ENCODE peak calls at places on chromosomes 16 and 17, in seven cellular contexts. F is neuronal stem cell, A is trophoblast cell, U is H1, G is H9, K is IMR-90, S is mesendoderm. D is an unnamed sample.

GRCh38 chr16:66925322-66925840 is at the start of gene RRAD:
- DNase-seq in G (peak; percentile 47), S (peak; percentile 19), K (peak; percentile 44), A (peak; percentile 90), F (no peak), U (peak; percentile 67), D (peak; percentile 86)

GRCh38 chr16:3974751-3975150 is 94.2 kb upstream of the CREBBP start:
- DNase-seq in A (no peak), G (no peak), U (no peak), S (peak; percentile 21), F (no peak), K (no peak), D (no peak)

GRCh38 chr17:30278032-30278431 is 13.7 kb downstream of the BLMH start:
- DNase-seq in U (no peak), F (peak; percentile 18), S (peak; percentile 39), K (peak; percentile 69), A (peak; percentile 23), G (no peak), D (peak; percentile 54)

GRCh38 chr17:49723423-49723822 is 15.7 kb upstream of the SLC35B1 start:
- DNase-seq in U (no peak), F (no peak), G (no peak), S (no peak), K (no peak), A (no peak), D (no peak)

GRCh38 chr17:81392909-81393654 is 2.2 kb upstream of the BAHCC1 start:
- DNase-seq in K (no peak), U (peak; percentile 77), F (no peak), G (no peak), A (no peak), S (peak; percentile 54), D (no peak)

GRCh38 chr17:76266244-76266938 is 1.2 kb downstream of the UBALD2 start:
- DNase-seq in K (peak; percentile 30), S (peak; percentile 79), F (no peak), A (no peak), G (no peak), U (no peak), D (peak; percentile 58)

GRCh38 chr17:8345951-8346665 is 6.5 kb downstream of the ODF4 start:
- DNase-seq in F (no peak), K (no peak), G (no peak), A (no peak), S (peak; percentile 27), U (no peak), D (no peak)

GRCh38 chr16:48426244-48427135 is 41.3 kb upstream of the SIAH1 start:
- DNase-seq in K (peak; percentile 32), F (no peak), G (no peak), U (no peak), S (no peak), A (no peak), D (no peak)

GRCh38 chr17:7478276-7479138 is 924 bp downstream of the ZBTB4 start:
- DNase-seq in F (peak; percentile 37), G (no peak), A (no peak), S (peak; percentile 44), K (peak; percentile 18), U (peak; percentile 69), D (peak; percentile 63)

GRCh38 chr17:60863892-60864673 is 186.4 kb downstream of the BCAS3 start:
- DNase-seq in S (peak; percentile 2), K (peak; percentile 9), U (no peak), G (no peak), F (no peak), A (no peak), D (peak; percentile 6)

GRCh38 chr17:50213026-50214015 is 11.9 kb upstream of the COL1A1 start:
- DNase-seq in F (no peak), G (peak; percentile 86), U (no peak), S (peak; percentile 86), A (no peak), K (peak; percentile 51), D (peak; percentile 77)

GRCh38 chr16:30010817-30011504 is at the start of gene DOC2A:
- DNase-seq in A (no peak), G (peak; percentile 59), K (no peak), S (peak; percentile 60), U (peak; percentile 81), F (peak; percentile 41), D (peak; percentile 10)

GRCh38 chr17:35568561-35568960 is 7.9 kb upstream of the SLFN14 start:
- DNase-seq in F (no peak), G (no peak), K (peak; percentile 62), S (peak; percentile 48), U (no peak), A (peak; percentile 34), D (peak; percentile 80)

GRCh38 chr17:42984486-42984885 is 4.1 kb downstream of the RUNDC1 start:
- DNase-seq in G (no peak), F (no peak), U (no peak), K (no peak), S (no peak), A (no peak), D (no peak)

GRCh38 chr17:66988069-66988798 is 23.7 kb downstream of the CACNG4 start:
- DNase-seq in S (peak; percentile 38), F (no peak), G (no peak), K (no peak), A (no peak), U (no peak), D (no peak)

GRCh38 chr17:13031718-13032350 is 14.0 kb upstream of the ELAC2 start:
- DNase-seq in K (peak; percentile 47), U (peak; percentile 66), S (peak; percentile 67), A (peak; percentile 23), G (peak; percentile 63), F (no peak), D (peak; percentile 48)

DNA sequence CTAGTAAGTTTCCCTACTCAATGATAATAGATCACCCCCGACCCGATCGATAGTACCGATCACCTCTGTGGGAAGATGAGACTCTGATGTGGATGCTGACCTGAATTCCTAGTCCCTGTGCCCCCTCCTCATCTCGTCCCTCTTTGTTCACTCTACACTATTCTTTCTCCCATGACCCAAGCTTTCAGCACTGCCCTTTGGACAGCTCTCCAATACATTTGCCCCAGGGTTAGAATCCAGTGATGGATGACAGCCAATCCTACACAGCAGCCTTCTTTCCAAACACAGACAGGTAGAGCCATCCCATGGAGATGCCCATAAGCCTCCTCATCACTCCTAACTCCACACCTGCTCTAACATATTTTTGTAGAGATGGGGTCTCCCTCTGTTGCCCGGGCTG is 141.1 kb downstream of the GSG1L start:
- DNase-seq in S (peak; percentile 24), A (no peak), U (no peak), F (peak; percentile 15), K (no peak), G (no peak), D (no peak)
- H3K18ac ChIP-seq in S (no peak overlapping the region), A (no peak overlapping the region), U (no peak overlapping the region), F (no peak overlapping the region), K (no peak overlapping the region), G (no peak overlapping the region), D (no peak overlapping the region)

GRCh38 chr16:2455081-2455845 is 4.6 kb upstream of the TEDC2 start:
- DNase-seq in K (no peak), F (no peak), G (no peak), A (no peak), S (no peak), U (no peak), D (no peak)
- H3K23ac ChIP-seq in K (no peak overlapping the region), F (peak overlapping the region; percentile 17), G (no peak overlapping the region), A (no peak overlapping the region), S (no peak overlapping the region), U (no peak overlapping the region), D (no peak overlapping the region)

DNA sequence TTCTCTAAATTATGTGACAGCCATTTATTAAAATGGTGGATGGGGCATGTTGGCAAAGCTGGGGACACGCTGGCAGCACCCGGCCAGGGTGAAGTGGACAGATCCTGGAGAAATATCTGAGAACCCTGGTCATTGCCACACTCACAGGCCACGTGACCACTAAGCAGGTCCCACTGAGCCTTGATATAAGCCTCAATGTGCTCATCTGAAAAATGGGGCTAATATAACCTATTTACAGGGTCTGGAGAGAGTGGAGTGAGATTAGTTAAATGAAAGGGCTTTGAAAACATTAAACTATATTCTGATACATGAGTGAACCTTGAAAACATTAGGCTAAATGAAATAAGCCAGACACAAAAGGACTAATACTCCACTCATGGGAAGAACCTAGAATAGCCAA is 108.9 kb downstream of the RBFOX3 start:
- DNase-seq in U (no peak), F (no peak), G (no peak), K (no peak), S (no peak), A (no peak), D (no peak)
- H3K18ac ChIP-seq in U (no peak overlapping the region), F (no peak overlapping the region), G (no peak overlapping the region), K (no peak overlapping the region), S (no peak overlapping the region), A (no peak overlapping the region), D (no peak overlapping the region)

DNA sequence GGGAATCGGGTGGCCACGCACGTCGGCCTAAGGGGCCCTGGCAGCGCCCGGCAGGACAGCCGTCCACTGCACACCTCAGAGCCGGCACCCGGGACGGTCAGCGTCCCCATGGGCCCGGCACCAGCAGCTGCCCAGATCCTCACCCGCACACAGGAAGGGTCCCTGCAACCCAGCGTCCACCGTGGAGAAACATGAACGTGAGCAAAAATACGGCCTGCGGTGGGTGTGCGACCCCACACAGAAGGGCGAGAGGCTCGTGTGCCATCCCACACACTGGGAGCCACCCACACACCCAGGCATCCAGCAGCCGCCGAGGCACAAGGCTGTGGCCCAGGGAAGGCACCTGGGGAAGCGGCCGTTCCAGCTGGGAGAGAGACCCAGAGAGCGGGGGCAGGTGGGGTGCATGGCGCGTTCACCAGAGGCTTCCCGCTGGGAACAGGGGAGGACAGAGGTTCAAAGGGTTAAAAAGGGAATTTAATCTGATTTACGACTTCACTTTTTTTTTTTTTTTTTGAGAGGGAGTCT is 6.4 kb downstream of the PIEZO1 start:
- DNase-seq in K (no peak), S (no peak), G (no peak), U (no peak), F (no peak), A (no peak), D (no peak)
- H3K23ac ChIP-seq in K (no peak overlapping the region), S (no peak overlapping the region), G (no peak overlapping the region), U (no peak overlapping the region), F (peak overlapping the region; percentile 80), A (no peak overlapping the region), D (no peak overlapping the region)

GRCh38 chr16:59341368-59341767 is 607.3 kb upstream of the GOT2 start:
- DNase-seq in U (no peak), F (no peak), K (no peak), G (no peak), A (no peak), S (peak; percentile 49), D (no peak)

GRCh38 chr16:59339871-59340270 is 605.8 kb upstream of the GOT2 start:
- DNase-seq in A (no peak), K (no peak), U (no peak), G (peak; percentile 32), F (no peak), S (peak; percentile 72), D (no peak)

GRCh38 chr16:59342669-59343068 is 608.6 kb upstream of the GOT2 start:
- DNase-seq in A (no peak), G (peak; percentile 34), F (no peak), K (no peak), U (no peak), S (peak; percentile 46), D (peak; percentile 2)
- H3K18ac ChIP-seq in A (no peak overlapping the region), G (no peak overlapping the region), F (no peak overlapping the region), K (no peak overlapping the region), U (no peak overlapping the region), S (no peak overlapping the region), D (no peak overlapping the region)